ENCODE peak calls at places on chromosomes 13 and 19, in five cellular contexts. H, N, Y, P and I are unnamed samples.

GRCh38 chr13:98173431-98173921 is 3.6 kb downstream of the RNF113B start:
- DNase-seq in N (peak; percentile 38), H (peak; percentile 45), P (no peak), Y (peak; percentile 100), I (peak; percentile 54)

GRCh38 chr13:50991624-50992610 is 82.3 kb downstream of the RNASEH2B start:
- DNase-seq in Y (no peak), H (no peak), N (no peak), P (no peak), I (no peak)

GRCh38 chr13:104740616-104741222 is 1674.5 kb upstream of the SLC10A2 start:
- DNase-seq in H (no peak), P (no peak), Y (no peak), N (no peak), I (no peak)

GRCh38 chr13:32211788-32212187 is 103.4 kb downstream of the ZAR1L start:
- DNase-seq in H (peak; percentile 89), N (no peak), P (peak; percentile 87), Y (peak; percentile 98), I (no peak)

GRCh38 chr19:12913871-12914690 is 5.0 kb downstream of the SYCE2 start:
- DNase-seq in P (no peak), H (no peak), N (no peak), Y (peak; percentile 43), I (no peak)

GRCh38 chr13:48680756-48681392 is 27.1 kb downstream of the CYSLTR2 start:
- DNase-seq in P (no peak), N (no peak), Y (no peak), H (no peak), I (no peak)

GRCh38 chr13:29901714-29902631 is 51.6 kb upstream of the UBL3 start:
- DNase-seq in H (peak; percentile 81), Y (peak; percentile 98), N (peak; percentile 23), P (no peak), I (peak; percentile 82)

GRCh38 chr19:7124782-7125181 is 55.3 kb downstream of the ZNF557 start:
- DNase-seq in N (no peak), H (no peak), Y (no peak), P (no peak), I (no peak)

GRCh38 chr13:93496985-93497673 is 270.5 kb downstream of the GPC6 start:
- DNase-seq in Y (no peak), N (no peak), H (no peak), P (no peak), I (no peak)

GRCh38 chr13:43116242-43116641 is 92.9 kb downstream of the DNAJC15 start:
- DNase-seq in Y (no peak), N (no peak), H (no peak), P (no peak), I (no peak)

GRCh38 chr19:13056052-13056660 is 46.5 kb downstream of the LYL1 start:
- DNase-seq in P (no peak), N (no peak), H (peak; percentile 93), Y (peak; percentile 92), I (no peak)

GRCh38 chr19:47376589-47377144 is 27.6 kb downstream of the DHX34 start:
- DNase-seq in P (no peak), H (no peak), N (no peak), Y (no peak), I (no peak)

GRCh38 chr19:55146078-55146647 is 2.8 kb downstream of the TNNT1 start:
- DNase-seq in H (peak; percentile 83), N (peak; percentile 69), P (no peak), Y (no peak), I (no peak)

GRCh38 chr19:1154731-1155351 is 19.2 kb downstream of the SBNO2 start:
- DNase-seq in N (no peak), P (no peak), Y (peak; percentile 86), H (peak; percentile 78), I (no peak)

GRCh38 chr19:39444598-39445257 is 654 bp upstream of the SUPT5H start:
- DNase-seq in N (no peak), Y (peak; percentile 32), P (no peak), H (no peak), I (no peak)

GRCh38 chr19:18850560-18851375 is 19.0 kb downstream of the UPF1 start:
- DNase-seq in P (no peak), H (no peak), N (no peak), Y (no peak), I (no peak)

GRCh38 chr13:78820541-78820940 is 161.6 kb upstream of the OBI1 start:
- DNase-seq in H (no peak), P (no peak), Y (no peak), N (no peak), I (no peak)

GRCh38 chr13:63110431-63110830 is 1694.8 kb upstream of the PCDH20 start:
- DNase-seq in P (no peak), H (no peak), N (no peak), Y (peak; percentile 56), I (no peak)

GRCh38 chr13:110882972-110883371 is 31.9 kb downstream of the ANKRD10 start:
- DNase-seq in H (no peak), Y (peak; percentile 43), N (no peak), P (no peak), I (no peak)

GRCh38 chr13:74070065-74070464 is 64.1 kb downstream of the KLF12 start:
- DNase-seq in P (no peak), Y (no peak), N (no peak), H (no peak), I (no peak)

GRCh38 chr13:111211789-111212516 is 96.8 kb downstream of the ARHGEF7 start:
- DNase-seq in Y (peak; percentile 93), P (no peak), H (no peak), N (no peak), I (no peak)